ENCODE peak calls at places on chromosomes 5 and 9, in ten cellular contexts. B is adrenal gland, D is HL-60, L is glutamatergic neuron, E is kidney epithelial cell, Y is IMR-90, R is omental fat pad, A is heart right ventricle, X is astrocyte of the spinal cord, Z is cardiac fibroblast. F is an unnamed sample.

GRCh38 chr5:141475625-141476131 is at the start of gene PCDHGC3:
- DNase-seq in E (peak), D (peak), Z (peak), B (peak), R (peak), Y (peak), L (peak), A (peak), X (peak), F (peak)

GRCh38 chr5:10832987-10833386 is 72.0 kb upstream of the DAP start:
- DNase-seq in L (no peak), Y (peak), Z (no peak), D (no peak), A (no peak), X (no peak), B (no peak), E (no peak), R (no peak), F (no peak)

GRCh38 chr5:74205745-74206570 is 434.6 kb downstream of the ENC1 start:
- DNase-seq in Y (no peak), X (no peak), B (no peak), Z (no peak), L (no peak), D (no peak), A (no peak), R (no peak), E (no peak), F (no peak)

GRCh38 chr5:79236364-79236969 is 536 bp downstream of the JMY start:
- DNase-seq in R (no peak), X (peak), Y (peak), L (peak), B (peak), D (no peak), E (no peak), Z (peak), A (no peak), F (peak)

GRCh38 chr9:131739192-131739961 is 499 bp downstream of the RAPGEF1 start:
- DNase-seq in Y (no peak), X (peak), Z (peak), B (peak), L (peak), D (no peak), A (peak), R (no peak), E (no peak), F (peak)

GRCh38 chr9:72977670-72978069 is 24.8 kb upstream of the ALDH1A1 start:
- DNase-seq in B (no peak), E (no peak), X (peak), Z (no peak), A (no peak), R (no peak), Y (no peak), L (no peak), D (no peak), F (no peak)

GRCh38 chr5:134242146-134242545 is 16.3 kb upstream of the PPP2CA start:
- DNase-seq in L (no peak), Z (peak), E (no peak), B (no peak), R (no peak), D (no peak), Y (peak), X (peak), A (peak), F (no peak)

GRCh38 chr5:79689541-79690466 is at the start of gene CMYA5:
- DNase-seq in Y (peak), D (no peak), B (peak), Z (peak), L (peak), X (no peak), A (peak), R (no peak), E (no peak), F (no peak)

GRCh38 chr5:94248175-94248875 is 370.1 kb downstream of the KIAA0825 start:
- DNase-seq in L (no peak), Z (no peak), D (no peak), E (no peak), B (peak), Y (no peak), R (no peak), X (no peak), A (no peak), F (no peak)

GRCh38 chr5:146680846-146681585 is 165.0 kb upstream of the GPR151 start:
- DNase-seq in L (no peak), A (no peak), X (no peak), E (no peak), D (no peak), R (no peak), B (no peak), Y (no peak), Z (no peak), F (no peak)

DNA sequence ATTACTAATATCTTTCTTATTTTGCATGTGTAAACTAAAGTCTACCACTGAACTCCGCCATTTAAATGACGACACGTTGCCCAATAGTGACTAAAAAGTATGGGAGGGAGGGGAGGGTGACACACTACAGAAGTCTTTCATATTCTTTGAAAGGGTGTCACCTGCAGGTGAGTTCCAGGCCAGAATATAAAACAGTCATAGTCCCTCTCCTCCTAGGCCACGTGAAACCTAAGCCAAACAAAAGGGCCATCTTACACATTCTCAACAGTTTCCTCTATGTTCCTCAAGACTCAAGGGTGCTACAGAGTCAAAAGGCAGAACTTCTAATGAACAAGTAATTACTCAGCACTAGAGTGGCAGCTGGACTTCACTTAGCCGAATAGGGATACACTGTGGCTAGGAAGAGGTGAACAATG is 6.4 kb downstream of the CEMIP2 start:
- DNase-seq in L (no peak), B (no peak), X (no peak), E (no peak), D (no peak), A (no peak), Y (no peak), R (no peak), Z (no peak), F (no peak)
- TF ChIP-seq CTCF in L (no peak), B (no peak), X (no peak), E (no peak), D (no peak), A (no peak), Y (no peak), R (no peak), Z (no peak), F (no peak)

DNA sequence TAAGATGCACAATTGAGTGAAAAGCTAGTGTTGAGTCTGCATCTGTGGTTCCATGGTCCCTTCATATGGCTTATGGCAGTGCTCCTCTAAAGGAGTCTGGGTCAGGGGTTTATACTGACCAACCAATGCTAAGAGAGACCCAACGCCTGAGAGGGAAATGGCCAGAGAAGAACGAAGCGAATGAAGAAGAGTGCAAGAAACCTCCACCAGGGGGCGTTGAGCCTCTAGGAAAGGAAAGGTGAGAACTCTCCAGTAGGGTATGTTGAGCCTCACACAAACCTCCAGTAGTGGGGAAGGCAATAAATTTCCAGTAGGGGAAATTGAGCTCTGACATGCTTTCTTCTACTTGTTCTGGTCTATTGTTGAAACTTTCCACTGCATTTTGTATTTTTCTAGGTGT is 470.6 kb downstream of the PRDM9 start:
- DNase-seq in Y (no peak), B (no peak), R (no peak), Z (no peak), D (peak), A (no peak), X (no peak), E (no peak), L (no peak), F (no peak)
- TF ChIP-seq CTCF in Y (no peak), B (no peak), R (no peak), Z (peak), D (peak), A (no peak), X (peak), E (peak), L (peak), F (no peak)

GRCh38 chr9:79581794-79582193 is 10.0 kb downstream of the TLE4 start:
- DNase-seq in R (no peak), X (peak), Z (peak), Y (peak), A (no peak), L (no peak), E (peak), D (no peak), B (no peak), F (no peak)
- TF ChIP-seq CTCF in R (no peak), X (peak), Z (no peak), Y (peak), A (no peak), L (no peak), E (no peak), D (no peak), B (no peak), F (no peak)

DNA sequence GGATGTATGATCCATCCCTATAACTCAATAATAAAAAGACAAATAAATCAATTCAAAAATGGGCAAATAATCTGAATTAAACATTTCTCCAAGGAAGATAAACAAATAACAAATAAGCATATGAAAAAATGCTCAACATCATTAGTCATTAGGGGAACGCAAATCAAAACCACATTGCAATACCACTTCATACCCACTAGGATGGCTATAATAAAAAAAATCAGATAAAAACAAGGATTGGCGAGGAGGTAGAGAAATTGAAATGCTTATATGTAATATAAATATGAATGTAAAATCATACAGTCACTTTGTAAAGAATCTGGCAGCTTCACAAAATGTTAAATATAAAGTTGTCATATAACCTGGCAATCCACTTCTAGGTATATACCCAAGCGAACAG is 52.3 kb upstream of the TBCA start:
- DNase-seq in A (no peak), B (no peak), L (no peak), Z (no peak), D (no peak), X (no peak), Y (no peak), E (no peak), R (no peak), F (no peak)
- TF ChIP-seq CTCF in A (no peak), B (no peak), L (peak), Z (peak), D (no peak), X (no peak), Y (no peak), E (no peak), R (no peak), F (no peak)

DNA sequence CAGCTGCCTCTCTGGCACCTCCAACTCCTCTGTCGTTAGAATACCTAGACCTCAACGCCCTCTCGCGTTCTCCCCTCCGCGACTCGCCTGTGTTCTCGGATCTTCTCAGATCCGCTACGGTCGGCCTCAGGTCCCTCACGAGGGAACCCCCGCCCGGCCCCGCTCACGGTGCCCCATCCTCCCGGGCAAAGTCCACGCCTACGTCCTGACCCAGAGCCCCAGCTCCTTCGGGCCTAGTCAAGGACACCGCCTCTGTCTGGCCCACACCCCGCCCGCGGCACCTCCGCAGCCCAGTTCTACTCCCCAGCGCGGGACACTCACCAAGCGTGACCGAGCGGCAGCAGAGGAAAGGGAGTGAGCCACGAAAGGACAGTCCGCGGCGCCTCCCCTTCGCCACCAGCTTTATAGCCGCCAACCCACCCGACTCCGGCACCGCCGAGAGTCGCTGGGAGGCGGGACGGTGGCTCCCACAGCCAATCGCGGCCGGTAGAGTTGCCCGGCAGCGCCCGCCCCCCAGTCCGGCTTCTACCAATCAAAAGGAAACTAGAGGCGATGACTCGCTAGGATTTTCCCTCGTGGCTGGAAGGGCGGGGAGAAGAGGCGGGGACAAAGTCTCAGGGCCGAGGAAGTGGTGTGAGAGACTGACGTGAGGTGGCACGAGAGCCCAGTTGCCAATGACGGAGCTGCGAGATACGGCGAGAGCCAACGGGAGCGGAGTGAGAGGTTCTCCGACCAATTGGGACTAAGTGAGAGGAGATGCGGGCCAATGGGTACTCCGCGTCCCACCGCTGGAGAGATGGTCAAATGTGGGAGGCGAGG is at the start of gene HMGCS1:
- DNase-seq in Y (peak), R (peak), X (peak), L (peak), A (peak), E (peak), D (peak), B (peak), Z (peak), F (peak)
- TF ChIP-seq CTCF in Y (peak), R (no peak), X (no peak), L (no peak), A (no peak), E (no peak), D (no peak), B (no peak), Z (peak), F (no peak)

GRCh38 chr9:123933401-123933800 is 3.5 kb upstream of the DENND1A start:
- DNase-seq in Z (peak), R (no peak), L (no peak), E (peak), X (peak), D (no peak), B (no peak), A (no peak), Y (peak), F (no peak)
- TF ChIP-seq CTCF in Z (no peak), R (no peak), L (no peak), E (no peak), X (no peak), D (no peak), B (no peak), A (no peak), Y (no peak), F (no peak)

GRCh38 chr9:114000063-114000454 is 78.0 kb downstream of the AMBP start:
- DNase-seq in E (no peak), Z (no peak), L (no peak), X (no peak), R (no peak), Y (no peak), A (peak), B (no peak), D (no peak), F (no peak)

GRCh38 chr9:113999256-114000062 is 78.6 kb downstream of the AMBP start:
- DNase-seq in X (no peak), Z (no peak), D (no peak), R (no peak), E (no peak), B (no peak), L (no peak), Y (no peak), A (peak), F (no peak)

GRCh38 chr9:113998114-113998513 is 80.0 kb downstream of the AMBP start:
- DNase-seq in B (no peak), X (no peak), E (no peak), D (no peak), L (no peak), R (no peak), Y (no peak), Z (no peak), A (peak), F (no peak)

GRCh38 chr9:113997610-113998009 is 80.5 kb downstream of the AMBP start:
- DNase-seq in Y (no peak), A (peak), D (no peak), R (no peak), B (no peak), X (no peak), Z (no peak), E (no peak), L (no peak), F (no peak)

GRCh38 chr9:113998529-113999255 is 79.4 kb downstream of the AMBP start:
- DNase-seq in A (peak), R (no peak), X (no peak), E (no peak), Z (peak), D (no peak), L (peak), Y (peak), B (no peak), F (no peak)
- TF ChIP-seq CTCF in A (no peak), R (no peak), X (peak), E (peak), Z (no peak), D (no peak), L (no peak), Y (peak), B (no peak), F (no peak)

DNA sequence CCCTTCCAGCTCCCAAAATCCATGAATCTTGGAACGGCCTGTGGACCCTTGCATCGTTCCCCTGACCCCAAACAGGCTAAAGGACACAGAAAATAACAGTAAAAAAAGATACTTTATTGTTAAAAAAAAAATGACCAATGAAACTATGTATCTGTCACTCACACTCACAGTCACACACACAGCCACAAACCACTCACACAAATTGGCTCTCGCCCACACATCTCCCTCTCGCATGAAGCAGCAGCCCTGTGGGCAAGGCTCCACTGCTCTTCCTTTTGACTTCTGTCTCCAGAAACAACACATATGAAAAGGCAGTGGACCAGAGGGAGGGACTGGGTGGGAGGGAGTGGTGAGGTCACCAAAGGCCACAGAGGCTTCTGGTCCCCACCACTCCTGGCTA is 56.6 kb downstream of the SLC36A1 start:
- DNase-seq in A (no peak), R (no peak), D (no peak), E (no peak), B (no peak), Z (no peak), L (no peak), X (no peak), Y (no peak), F (peak)
- TF ChIP-seq CTCF in A (no peak), R (no peak), D (no peak), E (no peak), B (no peak), Z (no peak), L (no peak), X (no peak), Y (no peak), F (no peak)

GRCh38 chr5:83914199-83914598 is 193.5 kb upstream of the HAPLN1 start:
- DNase-seq in X (peak), L (no peak), Y (peak), A (no peak), B (no peak), D (no peak), Z (peak), E (no peak), R (no peak), F (no peak)
- TF ChIP-seq CTCF in X (no peak), L (no peak), Y (no peak), A (no peak), B (no peak), D (no peak), Z (no peak), E (no peak), R (no peak), F (no peak)

DNA sequence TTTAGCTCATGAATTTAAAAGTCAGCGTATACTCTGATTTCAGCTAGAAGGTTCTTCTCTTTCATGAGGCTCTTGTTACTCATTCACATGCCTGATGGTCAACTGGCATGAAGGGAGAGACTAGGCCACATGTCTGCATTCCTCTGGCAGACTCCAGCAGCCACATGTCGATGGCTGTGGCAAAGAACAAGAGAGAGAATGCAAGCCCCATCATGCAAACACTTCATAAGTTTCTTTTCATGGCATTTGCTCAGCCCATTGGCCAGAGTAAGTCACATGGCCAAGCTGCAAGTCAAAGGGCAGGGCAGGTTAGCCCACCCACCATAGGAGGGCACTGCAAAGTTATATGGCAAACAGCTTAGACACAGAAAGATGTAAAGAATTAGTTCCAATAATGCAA is 5.4 kb downstream of the KCNV2 start:
- DNase-seq in R (no peak), A (no peak), X (peak), B (no peak), Z (peak), E (peak), Y (peak), L (no peak), D (no peak), F (no peak)
- TF ChIP-seq CTCF in R (no peak), A (no peak), X (no peak), B (no peak), Z (no peak), E (no peak), Y (no peak), L (no peak), D (no peak), F (no peak)

F was measured in GM13976.